ENCODE peak calls at places on chromosomes 11 and 22, in four cellular contexts. One of them, this sample, is unnamed.

GRCh38 chr11:94325681-94326080 is 21.3 kb downstream of the IZUMO1R start:
- DNase-seq in ovary: no peak
- DNase-seq in mesendoderm: peak
- DNase-seq in H1: peak
- DNase-seq in this sample: peak

GRCh38 chr22:45600791-45601730 is 70.6 kb upstream of the ATXN10 start:
- DNase-seq in ovary: no peak
- DNase-seq in mesendoderm: no peak
- DNase-seq in H1: no peak
- DNase-seq in this sample: no peak

GRCh38 chr11:118201966-118202365 is 22.8 kb downstream of the JAML start:
- DNase-seq in ovary: no peak
- DNase-seq in mesendoderm: no peak
- DNase-seq in H1: no peak
- DNase-seq in this sample: no peak

GRCh38 chr22:39266398-39267030 is 21.7 kb upstream of the PDGFB start:
- DNase-seq in ovary: no peak
- DNase-seq in mesendoderm: no peak
- DNase-seq in H1: no peak
- DNase-seq in this sample: no peak

GRCh38 chr22:19478466-19479357 is at the start of gene UFD1:
- DNase-seq in ovary: peak
- DNase-seq in mesendoderm: peak
- DNase-seq in H1: peak
- DNase-seq in this sample: peak

GRCh38 chr11:70383664-70384395 is 14.5 kb upstream of the CTTN start:
- DNase-seq in ovary: no peak
- DNase-seq in mesendoderm: no peak
- DNase-seq in H1: no peak
- DNase-seq in this sample: no peak

GRCh38 chr11:78384231-78384630 is 33.4 kb downstream of the GAB2 start:
- DNase-seq in ovary: no peak
- DNase-seq in mesendoderm: no peak
- DNase-seq in H1: no peak
- DNase-seq in this sample: no peak

GRCh38 chr22:50209893-50210292 is 9.1 kb downstream of the SELENOO start:
- DNase-seq in ovary: peak
- DNase-seq in mesendoderm: peak
- DNase-seq in H1: peak
- DNase-seq in this sample: peak

GRCh38 chr11:104183572-104183971 is 19.6 kb upstream of the PDGFD start:
- DNase-seq in ovary: no peak
- DNase-seq in mesendoderm: no peak
- DNase-seq in H1: no peak
- DNase-seq in this sample: no peak

GRCh38 chr11:61911701-61912529 is 5.5 kb downstream of the RAB3IL1 start:
- DNase-seq in ovary: peak
- DNase-seq in mesendoderm: no peak
- DNase-seq in H1: no peak
- DNase-seq in this sample: peak
- H3K27ac ChIP-seq in ovary: peak
- H3K27ac ChIP-seq in mesendoderm: no peak
- H3K27ac ChIP-seq in H1: no peak
- H3K27ac ChIP-seq in this sample: no peak

DNA sequence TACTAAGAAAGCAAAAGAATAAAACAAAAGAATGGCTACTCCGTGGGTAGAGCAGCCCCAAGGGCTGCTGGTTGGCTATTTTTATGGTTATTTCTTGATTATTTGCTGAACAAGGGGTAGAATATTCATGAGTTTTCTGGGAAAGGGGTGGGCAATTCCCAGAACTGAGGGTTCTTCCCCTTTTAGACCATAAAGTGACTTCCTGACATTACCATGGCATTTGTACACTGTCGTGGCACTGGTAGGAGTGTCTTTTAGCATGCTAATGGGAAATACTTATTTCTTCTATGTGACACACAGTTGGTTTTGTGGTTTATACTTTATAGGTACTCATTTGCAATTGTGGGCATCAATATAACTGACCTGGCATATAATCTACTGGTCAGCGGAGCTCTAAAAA is 56.2 kb downstream of the SLN start:
- DNase-seq in ovary: no peak
- DNase-seq in mesendoderm: no peak
- DNase-seq in H1: no peak
- DNase-seq in this sample: no peak
- H3K4me3 ChIP-seq in ovary: no peak
- H3K4me3 ChIP-seq in mesendoderm: no peak
- H3K4me3 ChIP-seq in H1: no peak
- H3K4me3 ChIP-seq in this sample: no peak

DNA sequence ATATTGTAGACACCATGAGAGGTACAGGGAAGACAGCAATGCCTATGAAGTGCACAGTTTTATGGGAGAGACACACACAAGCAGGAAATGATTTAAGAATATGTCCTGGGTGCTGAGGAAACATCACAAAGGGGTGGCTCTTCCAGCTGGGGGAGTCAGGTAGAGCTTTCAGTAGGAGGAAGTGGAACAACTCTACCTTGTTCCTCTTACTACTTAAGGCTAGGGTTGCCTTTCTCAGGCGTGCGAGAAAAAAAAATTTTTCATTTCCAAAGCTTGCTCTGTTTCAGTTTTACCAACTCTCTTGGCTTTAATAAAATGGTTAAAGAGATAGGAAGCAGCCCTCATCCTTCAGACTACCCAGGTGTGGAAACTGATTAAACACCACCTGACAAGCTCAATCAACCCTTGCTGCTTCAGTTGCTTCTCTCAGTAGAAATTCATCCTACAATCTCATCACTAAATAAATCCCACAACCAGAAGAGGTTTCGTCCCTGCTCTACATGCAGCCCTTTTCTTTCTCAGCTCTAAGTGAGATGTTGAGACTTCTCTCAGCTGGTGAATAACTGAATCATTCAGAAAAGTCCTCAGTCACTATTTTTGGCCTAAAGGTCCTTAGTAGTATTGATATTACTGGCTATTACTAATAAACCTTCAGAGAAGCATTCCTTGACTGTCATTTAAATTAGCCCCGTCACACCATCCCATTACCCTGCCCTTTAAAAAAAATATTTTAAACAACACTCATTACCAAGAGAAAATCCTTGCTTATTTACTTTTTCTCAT is 5.9 kb downstream of the ABTB2 start:
- DNase-seq in ovary: no peak
- DNase-seq in mesendoderm: no peak
- DNase-seq in H1: no peak
- DNase-seq in this sample: no peak
- H3K27ac ChIP-seq in ovary: no peak
- H3K27ac ChIP-seq in mesendoderm: no peak
- H3K27ac ChIP-seq in H1: no peak
- H3K27ac ChIP-seq in this sample: no peak

DNA sequence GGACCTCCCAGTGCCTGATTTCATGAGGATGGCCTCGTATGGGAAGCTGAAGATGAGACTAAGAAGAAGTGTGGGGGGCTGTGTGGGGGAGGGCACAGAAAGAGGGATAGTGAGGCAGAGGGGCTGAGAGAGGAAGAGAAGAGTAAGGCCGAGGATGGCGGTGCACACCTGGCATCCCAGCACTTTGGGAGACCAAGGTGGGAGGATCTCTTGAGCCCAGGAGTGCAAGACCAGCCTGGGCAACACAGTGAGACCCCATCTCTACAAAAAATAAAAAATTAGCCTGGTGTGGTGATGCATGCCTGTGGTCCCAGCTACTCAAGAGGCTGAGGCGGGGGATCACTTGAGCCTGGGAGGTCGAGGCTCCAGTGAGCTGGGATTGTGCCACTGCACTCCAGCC is 13.5 kb upstream of the EHD1 start:
- DNase-seq in ovary: no peak
- DNase-seq in mesendoderm: no peak
- DNase-seq in H1: no peak
- DNase-seq in this sample: no peak
- H3K4me3 ChIP-seq in ovary: no peak
- H3K4me3 ChIP-seq in mesendoderm: no peak
- H3K4me3 ChIP-seq in H1: no peak
- H3K4me3 ChIP-seq in this sample: no peak

GRCh38 chr11:13104619-13105236 is 95.6 kb downstream of the RASSF10 start:
- DNase-seq in ovary: no peak
- DNase-seq in mesendoderm: no peak
- DNase-seq in H1: no peak
- DNase-seq in this sample: no peak
- H3K27ac ChIP-seq in ovary: no peak
- H3K27ac ChIP-seq in mesendoderm: peak
- H3K27ac ChIP-seq in H1: no peak
- H3K27ac ChIP-seq in this sample: no peak

GRCh38 chr22:47628477-47629272 is 866.2 kb downstream of the TBC1D22A start:
- DNase-seq in ovary: no peak
- DNase-seq in mesendoderm: no peak
- DNase-seq in H1: no peak
- DNase-seq in this sample: no peak

GRCh38 chr22:47630741-47631534 is 868.5 kb downstream of the TBC1D22A start:
- DNase-seq in ovary: no peak
- DNase-seq in mesendoderm: no peak
- DNase-seq in H1: no peak
- DNase-seq in this sample: no peak

GRCh38 chr22:47629273-47629711 is 866.8 kb downstream of the TBC1D22A start:
- DNase-seq in ovary: no peak
- DNase-seq in mesendoderm: no peak
- DNase-seq in H1: no peak
- DNase-seq in this sample: peak

GRCh38 chr22:47631571-47632102 is 869.2 kb downstream of the TBC1D22A start:
- DNase-seq in ovary: no peak
- DNase-seq in mesendoderm: no peak
- DNase-seq in H1: no peak
- DNase-seq in this sample: no peak

GRCh38 chr22:47629791-47630655 is 867.6 kb downstream of the TBC1D22A start:
- DNase-seq in ovary: no peak
- DNase-seq in mesendoderm: no peak
- DNase-seq in H1: no peak
- DNase-seq in this sample: no peak
- H3K4me3 ChIP-seq in ovary: no peak
- H3K4me3 ChIP-seq in mesendoderm: no peak
- H3K4me3 ChIP-seq in H1: no peak
- H3K4me3 ChIP-seq in this sample: no peak

GRCh38 chr22:31625661-31626426 is 36.2 kb downstream of the PISD start:
- DNase-seq in ovary: peak
- DNase-seq in mesendoderm: peak
- DNase-seq in H1: peak
- DNase-seq in this sample: peak
- H3K27ac ChIP-seq in ovary: peak
- H3K27ac ChIP-seq in mesendoderm: peak
- H3K27ac ChIP-seq in H1: peak
- H3K27ac ChIP-seq in this sample: peak

GRCh38 chr11:66022401-66023185 is 3.7 kb downstream of the CATSPER1 start:
- DNase-seq in ovary: peak
- DNase-seq in mesendoderm: peak
- DNase-seq in H1: peak
- DNase-seq in this sample: peak
- H3K4me3 ChIP-seq in ovary: no peak
- H3K4me3 ChIP-seq in mesendoderm: no peak
- H3K4me3 ChIP-seq in H1: no peak
- H3K4me3 ChIP-seq in this sample: no peak

GRCh38 chr11:125305346-125305745 is 140.8 kb downstream of the PKNOX2 start:
- DNase-seq in ovary: no peak
- DNase-seq in mesendoderm: no peak
- DNase-seq in H1: no peak
- DNase-seq in this sample: no peak
- H3K27ac ChIP-seq in ovary: no peak
- H3K27ac ChIP-seq in mesendoderm: no peak
- H3K27ac ChIP-seq in H1: no peak
- H3K27ac ChIP-seq in this sample: no peak